ENCODE peak calls at places on chromosomes 4 and X, in six cellular contexts. E is spleen; Z is PC-3; S is fibroblast of lung; W is right atrium auricular region; C is CD4-positive, alpha-beta T cell. Q is an unnamed sample.
A peak's percentile ranks its signal among the peaks of the same experiment; 100 is the strongest.

GRCh38 chr4:98627883-98628282 is 30.5 kb downstream of the TSPAN5 start:
- DNase-seq in E (no peak), Z (peak; percentile 63), S (peak; percentile 58), W (no peak), C (no peak), Q (peak; percentile 52)

GRCh38 chr4:142925161-142925560 is 79.1 kb upstream of the INPP4B start:
- DNase-seq in E (no peak), Z (peak; percentile 19), S (peak; percentile 27), W (no peak), C (no peak), Q (no peak)

GRCh38 chrX:37697169-37697760 is 11.7 kb downstream of the XK start:
- DNase-seq in E (no peak), Z (peak; percentile 4), S (no peak), W (no peak), C (no peak), Q (no peak)

GRCh38 chr4:184473515-184474260 is 662 bp downstream of the IRF2 start:
- DNase-seq in E (peak; percentile 92), Z (peak; percentile 16), S (peak; percentile 44), W (no peak), C (peak; percentile 42), Q (no peak)

GRCh38 chr4:77538574-77539157 is 67.0 kb upstream of the CXCL13 start:
- DNase-seq in E (no peak), Z (peak; percentile 71), S (peak; percentile 80), W (no peak), C (no peak), Q (peak; percentile 56)

GRCh38 chr4:2284934-2285664 is 23.2 kb upstream of the MXD4 start:
- DNase-seq in E (no peak), Z (peak; percentile 52), S (peak; percentile 31), W (no peak), C (no peak), Q (no peak)

GRCh38 chr4:7964890-7965662 is 25.4 kb upstream of the AFAP1 start:
- DNase-seq in E (no peak), Z (peak; percentile 44), S (peak; percentile 81), W (peak; percentile 72), C (no peak), Q (peak; percentile 87)

GRCh38 chrX:26347171-26347570 is 131.2 kb downstream of the MAGEB5 start:
- DNase-seq in E (no peak), Z (no peak), S (no peak), W (no peak), C (no peak), Q (no peak)

GRCh38 chr4:101954975-101955678 is 164.6 kb downstream of the BANK1 start:
- DNase-seq in E (no peak), Z (no peak), S (no peak), W (no peak), C (no peak), Q (no peak)

GRCh38 chr4:7185487-7186030 is 6.8 kb upstream of the SORCS2 start:
- DNase-seq in E (no peak), Z (no peak), S (no peak), W (no peak), C (no peak), Q (no peak)

GRCh38 chrX:44495091-44495490 is 47.6 kb downstream of the FUNDC1 start:
- DNase-seq in E (no peak), Z (no peak), S (no peak), W (no peak), C (no peak), Q (no peak)

GRCh38 chr4:37981844-37982720 is 21.9 kb downstream of the PTTG2 start:
- DNase-seq in E (no peak), Z (peak; percentile 7), S (no peak), W (no peak), C (no peak), Q (no peak)

GRCh38 chr4:171983935-171984805 is 171.0 kb downstream of the GALNTL6 start:
- DNase-seq in E (no peak), Z (no peak), S (no peak), W (no peak), C (no peak), Q (no peak)

GRCh38 chr4:145280541-145280940 is 100.2 kb upstream of the OTUD4 start:
- DNase-seq in E (no peak), Z (no peak), S (no peak), W (no peak), C (no peak), Q (no peak)

GRCh38 chr4:818106-818921 is 7.6 kb downstream of the CPLX1 start:
- DNase-seq in E (no peak), Z (no peak), S (no peak), W (no peak), C (no peak), Q (no peak)

GRCh38 chrX:112851806-112852205 is 11.2 kb upstream of the AMOT start:
- DNase-seq in E (no peak), Z (no peak), S (peak; percentile 47), W (no peak), C (no peak), Q (peak; percentile 45)

GRCh38 chr4:150231108-150231770 is 153.0 kb downstream of the DCLK2 start:
- DNase-seq in E (no peak), Z (no peak), S (peak; percentile 68), W (no peak), C (no peak), Q (no peak)

GRCh38 chr4:83036991-83037390 is 2.0 kb downstream of the COPS4 start:
- DNase-seq in E (no peak), Z (no peak), S (no peak), W (no peak), C (no peak), Q (no peak)

GRCh38 chrX:53526999-53527398 is 92.8 kb upstream of the HSD17B10 start:
- DNase-seq in E (no peak), Z (no peak), S (no peak), W (no peak), C (no peak), Q (no peak)

GRCh38 chr4:41358626-41359025 is 101.9 kb downstream of the UCHL1 start:
- DNase-seq in E (peak; percentile 36), Z (no peak), S (peak; percentile 18), W (no peak), C (no peak), Q (peak; percentile 26)

GRCh38 chrX:151723156-151723760 is 7.4 kb downstream of the FATE1 start:
- DNase-seq in E (peak; percentile 58), Z (no peak), S (no peak), W (no peak), C (no peak), Q (no peak)

GRCh38 chrX:151725338-151725614 is 9.3 kb upstream of the CNGA2 start:
- DNase-seq in E (peak; percentile 47), Z (no peak), S (no peak), W (no peak), C (no peak), Q (no peak)

GRCh38 chrX:151724563-151725337 is 8.9 kb downstream of the FATE1 start:
- DNase-seq in E (no peak), Z (no peak), S (no peak), W (no peak), C (no peak), Q (no peak)

GRCh38 chrX:151726751-151727150 is 7.8 kb upstream of the CNGA2 start:
- DNase-seq in E (no peak), Z (no peak), S (no peak), W (no peak), C (no peak), Q (no peak)

GRCh38 chrX:151722241-151722846 is 6.5 kb downstream of the FATE1 start:
- DNase-seq in E (peak; percentile 68), Z (no peak), S (peak; percentile 0), W (no peak), C (no peak), Q (peak; percentile 34)
- TF ChIP-seq CTCF in E (no peak), Z (no peak), S (no peak), W (peak; percentile 52), C (no peak), Q (no peak)

GRCh38 chr4:85780664-85781063 is 305.7 kb downstream of the ARHGAP24 start:
- DNase-seq in E (no peak), Z (no peak), S (no peak), W (no peak), C (no peak), Q (no peak)
- H3K27ac ChIP-seq in E (no peak overlapping the region), Z (peak overlapping the region; percentile 23), S (peak overlapping the region; percentile 22), W (peak overlapping the region; percentile 78), C (no peak overlapping the region), Q (no peak overlapping the region)

GRCh38 chrX:125131146-125131545 is 188.5 kb upstream of the TEX13C start:
- DNase-seq in E (no peak), Z (peak; percentile 50), S (no peak), W (no peak), C (no peak), Q (no peak)
- TF ChIP-seq CTCF in E (no peak), Z (peak; percentile 55), S (no peak), W (peak; percentile 14), C (no peak), Q (peak; percentile 74)

GRCh38 chr4:109266891-109267290 is 35.6 kb downstream of the COL25A1 start:
- DNase-seq in E (no peak), Z (no peak), S (no peak), W (no peak), C (no peak), Q (no peak)

GRCh38 chr4:109263721-109264120 is 38.7 kb downstream of the COL25A1 start:
- DNase-seq in E (no peak), Z (no peak), S (no peak), W (no peak), C (no peak), Q (no peak)

DNA sequence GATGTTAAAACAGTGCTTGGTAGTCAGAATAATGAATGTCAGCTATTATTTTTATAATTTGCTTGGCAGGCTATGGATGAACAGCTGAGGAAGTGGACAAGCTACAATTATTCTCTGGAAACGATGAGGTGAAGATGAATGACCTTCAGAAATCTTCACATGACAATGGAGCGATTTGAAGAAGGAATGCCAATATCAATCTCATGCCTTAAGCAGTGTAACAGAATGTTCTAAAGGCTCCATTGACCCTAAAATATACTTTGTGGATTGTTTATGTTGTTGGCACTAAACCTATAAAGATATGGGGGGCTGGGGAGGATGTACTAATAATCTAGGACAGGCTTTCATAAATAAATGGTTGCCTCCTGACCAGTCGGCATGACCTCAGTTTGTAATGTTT is 36.2 kb downstream of the COL25A1 start:
- DNase-seq in E (no peak), Z (no peak), S (no peak), W (no peak), C (no peak), Q (no peak)
- H3K27ac ChIP-seq in E (no peak overlapping the region), Z (no peak overlapping the region), S (no peak overlapping the region), W (no peak overlapping the region), C (no peak overlapping the region), Q (no peak overlapping the region)

GRCh38 chr4:29927895-29928294 is 792.3 kb upstream of the PCDH7 start:
- DNase-seq in E (no peak), Z (no peak), S (peak; percentile 1), W (no peak), C (no peak), Q (no peak)
- TF ChIP-seq CTCF in E (no peak), Z (no peak), S (no peak), W (no peak), C (no peak), Q (no peak)

GRCh38 chr4:18454349-18454748 is 432.8 kb upstream of the LCORL start:
- DNase-seq in E (no peak), Z (no peak), S (no peak), W (no peak), C (no peak), Q (no peak)
- H3K27ac ChIP-seq in E (no peak overlapping the region), Z (no peak overlapping the region), S (no peak overlapping the region), W (no peak overlapping the region), C (no peak overlapping the region), Q (no peak overlapping the region)

GRCh38 chrX:105975382-105975781 is 63.1 kb downstream of the SERPINA7 start:
- DNase-seq in E (no peak), Z (peak; percentile 50), S (peak; percentile 21), W (no peak), C (no peak), Q (peak; percentile 37)
- TF ChIP-seq CTCF in E (no peak), Z (peak; percentile 65), S (no peak), W (peak; percentile 37), C (no peak), Q (peak; percentile 60)

GRCh38 chrX:38895775-38896174 is 94.5 kb downstream of the MID1IP1 start:
- DNase-seq in E (no peak), Z (no peak), S (no peak), W (no peak), C (no peak), Q (no peak)
- H3K27ac ChIP-seq in E (no peak overlapping the region), Z (no peak overlapping the region), S (no peak overlapping the region), W (no peak overlapping the region), C (no peak overlapping the region), Q (no peak overlapping the region)